ENCODE peak calls at places on chromosomes 13 and 19, in six cellular contexts. T is mesendoderm, M is IMR-90, S is neuronal stem cell, V is trophoblast cell, A is H1. B is an unnamed sample.

GRCh38 chr19:3320354-3320670 is 46.1 kb upstream of the NFIC start:
- DNase-seq in T (no peak), M (no peak), S (no peak), V (no peak), A (no peak), B (no peak)

GRCh38 chr13:53782400-53783030 is 753.9 kb downstream of the OLFM4 start:
- DNase-seq in T (peak; percentile 75), M (peak; percentile 17), S (peak; percentile 63), V (peak; percentile 2), A (no peak), B (peak; percentile 33)

GRCh38 chr19:45200614-45201013 is 22.0 kb downstream of the BLOC1S3 start:
- DNase-seq in T (peak; percentile 75), M (peak; percentile 57), S (no peak), V (no peak), A (no peak), B (peak; percentile 73)

GRCh38 chr13:63517376-63517775 is 2101.7 kb upstream of the PCDH20 start:
- DNase-seq in T (no peak), M (peak; percentile 82), S (no peak), V (no peak), A (no peak), B (no peak)

GRCh38 chr13:20518652-20519051 is 7.0 kb downstream of the CRYL1 start:
- DNase-seq in T (no peak), M (no peak), S (no peak), V (no peak), A (no peak), B (no peak)

GRCh38 chr19:40365613-40366401 is 17.3 kb downstream of the PLD3 start:
- DNase-seq in T (peak; percentile 82), M (peak; percentile 71), S (peak; percentile 87), V (no peak), A (peak; percentile 70), B (peak; percentile 93)

GRCh38 chr13:29081036-29081435 is 260.9 kb downstream of the MTUS2 start:
- DNase-seq in T (no peak), M (no peak), S (no peak), V (peak; percentile 15), A (no peak), B (no peak)

GRCh38 chr13:111006508-111007031 is 91.7 kb upstream of the ANKRD10 start:
- DNase-seq in T (peak; percentile 61), M (peak; percentile 84), S (peak; percentile 1), V (no peak), A (no peak), B (no peak)

GRCh38 chr19:42175952-42176648 is 41.4 kb downstream of the DEDD2 start:
- DNase-seq in T (peak; percentile 36), M (peak; percentile 17), S (no peak), V (no peak), A (no peak), B (peak; percentile 53)

GRCh38 chr13:111184685-111185401 is 69.7 kb downstream of the ARHGEF7 start:
- DNase-seq in T (no peak), M (no peak), S (no peak), V (no peak), A (no peak), B (no peak)

GRCh38 chr19:42246143-42246868 is 3.9 kb upstream of the GSK3A start:
- DNase-seq in T (peak; percentile 82), M (peak; percentile 83), S (no peak), V (peak; percentile 41), A (no peak), B (peak; percentile 74)

GRCh38 chr19:19121371-19121770 is 16.9 kb downstream of the TMEM161A start:
- DNase-seq in T (no peak), M (no peak), S (no peak), V (no peak), A (no peak), B (no peak)

GRCh38 chr13:67120872-67121531 is 109.1 kb downstream of the PCDH9 start:
- DNase-seq in T (no peak), M (peak; percentile 76), S (no peak), V (no peak), A (no peak), B (no peak)

GRCh38 chr19:39032164-39032918 is at the start of gene FBXO27:
- DNase-seq in T (peak; percentile 81), M (no peak), S (peak; percentile 26), V (peak; percentile 6), A (no peak), B (peak; percentile 94)

GRCh38 chr19:12833747-12834417 is 497 bp downstream of the RTBDN start:
- DNase-seq in T (peak; percentile 62), M (no peak), S (no peak), V (no peak), A (no peak), B (peak; percentile 70)

GRCh38 chr19:12834418-12834943 is at the start of gene RTBDN:
- DNase-seq in T (peak; percentile 56), M (no peak), S (no peak), V (no peak), A (no peak), B (peak; percentile 46)

GRCh38 chr19:12825259-12826131 is 8.9 kb downstream of the RTBDN start:
- DNase-seq in T (peak; percentile 91), M (no peak), S (no peak), V (peak; percentile 32), A (no peak), B (peak; percentile 93)

GRCh38 chr19:12833418-12833746 is 997 bp downstream of the RTBDN start:
- DNase-seq in T (no peak), M (no peak), S (no peak), V (no peak), A (no peak), B (no peak)

GRCh38 chr19:12828494-12828893 is 5.9 kb downstream of the RTBDN start:
- DNase-seq in T (peak; percentile 63), M (no peak), S (no peak), V (no peak), A (no peak), B (peak; percentile 89)
- H2AK5ac ChIP-seq in T (no peak overlapping the region), M (no peak overlapping the region), S (no peak overlapping the region), V (no peak overlapping the region), A (no peak overlapping the region), B (no peak overlapping the region)

GRCh38 chr13:51453959-51454703 is 1.3 kb upstream of the INTS6 start:
- DNase-seq in T (peak; percentile 61), M (peak; percentile 6), S (peak; percentile 8), V (no peak), A (no peak), B (no peak)

GRCh38 chr13:51451467-51452390 is 1.1 kb downstream of the INTS6 start:
- DNase-seq in T (peak; percentile 90), M (peak; percentile 57), S (peak; percentile 70), V (peak; percentile 59), A (peak; percentile 29), B (peak; percentile 78)

GRCh38 chr13:51452391-51453307 is at the start of gene INTS6:
- DNase-seq in T (peak; percentile 100), M (peak; percentile 99), S (peak; percentile 99), V (peak; percentile 98), A (peak; percentile 98), B (peak; percentile 99)

GRCh38 chr13:51455532-51455931 is 2.7 kb upstream of the INTS6 start:
- DNase-seq in T (no peak), M (no peak), S (no peak), V (no peak), A (no peak), B (no peak)

GRCh38 chr13:51453308-51453958 is 597 bp upstream of the INTS6 start:
- DNase-seq in T (no peak), M (no peak), S (no peak), V (no peak), A (no peak), B (no peak)
- H3K4me2 ChIP-seq in T (peak overlapping the region; percentile 82), M (peak overlapping the region; percentile 93), S (peak overlapping the region; percentile 53), V (peak overlapping the region; percentile 51), A (peak overlapping the region; percentile 90), B (peak overlapping the region; percentile 65)

GRCh38 chr13:59996461-59996860 is 167.3 kb downstream of the DIAPH3 start:
- DNase-seq in T (no peak), M (no peak), S (no peak), V (no peak), A (no peak), B (no peak)

GRCh38 chr13:59991395-59991794 is 172.3 kb downstream of the DIAPH3 start:
- DNase-seq in T (peak; percentile 41), M (no peak), S (no peak), V (no peak), A (no peak), B (no peak)
- H2AK5ac ChIP-seq in T (no peak overlapping the region), M (no peak overlapping the region), S (no peak overlapping the region), V (no peak overlapping the region), A (no peak overlapping the region), B (no peak overlapping the region)

GRCh38 chr19:24000656-24001055 is 86.0 kb downstream of the ZNF726 start:
- DNase-seq in T (no peak), M (no peak), S (no peak), V (peak; percentile 87), A (no peak), B (no peak)
- H3K4me2 ChIP-seq in T (no peak overlapping the region), M (no peak overlapping the region), S (no peak overlapping the region), V (no peak overlapping the region), A (no peak overlapping the region), B (no peak overlapping the region)

GRCh38 chr13:48790996-48791395 is 137.3 kb downstream of the CYSLTR2 start:
- DNase-seq in T (no peak), M (no peak), S (no peak), V (no peak), A (no peak), B (no peak)
- H2AK5ac ChIP-seq in T (no peak overlapping the region), M (peak overlapping the region; percentile 93), S (no peak overlapping the region), V (no peak overlapping the region), A (no peak overlapping the region), B (no peak overlapping the region)

GRCh38 chr13:80340643-80341097 is 256 bp downstream of the SPRY2 start:
- DNase-seq in T (no peak), M (peak; percentile 70), S (no peak), V (peak; percentile 22), A (no peak), B (no peak)
- H3K4me2 ChIP-seq in T (no peak overlapping the region), M (peak overlapping the region; percentile 37), S (no peak overlapping the region), V (peak overlapping the region; percentile 72), A (peak overlapping the region; percentile 74), B (peak overlapping the region; percentile 76)

GRCh38 chr13:33207616-33207964 is 78.0 kb downstream of the STARD13 start:
- DNase-seq in T (no peak), M (peak; percentile 98), S (no peak), V (no peak), A (no peak), B (no peak)
- H2AK5ac ChIP-seq in T (no peak overlapping the region), M (no peak overlapping the region), S (no peak overlapping the region), V (no peak overlapping the region), A (no peak overlapping the region), B (no peak overlapping the region)

DNA sequence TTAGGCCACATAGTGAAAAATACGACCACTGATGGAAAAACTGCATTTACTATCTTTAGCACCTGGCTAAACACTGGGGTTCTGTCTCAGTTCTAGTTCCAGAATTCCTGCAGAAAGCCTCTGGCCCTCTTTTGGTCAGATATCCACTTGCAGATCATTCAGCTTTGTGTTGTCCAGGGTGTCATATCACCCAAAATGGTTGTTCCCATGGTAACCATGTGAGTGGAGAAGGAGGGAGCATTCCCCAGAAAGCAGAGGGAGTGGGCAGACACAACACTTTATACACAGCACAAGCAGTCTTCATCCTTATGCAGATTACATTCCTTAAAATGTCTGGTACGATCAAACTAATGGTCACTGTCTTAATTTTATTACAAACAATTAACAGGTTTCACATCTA is 73.5 kb downstream of the CAB39L start:
- DNase-seq in T (peak; percentile 25), M (no peak), S (peak; percentile 20), V (no peak), A (no peak), B (no peak)
- H3K4me2 ChIP-seq in T (no peak overlapping the region), M (no peak overlapping the region), S (no peak overlapping the region), V (no peak overlapping the region), A (no peak overlapping the region), B (no peak overlapping the region)

GRCh38 chr19:13751436-13751835 is 12.9 kb upstream of the MRI1 start:
- DNase-seq in T (no peak), M (no peak), S (no peak), V (no peak), A (no peak), B (no peak)
- H2AK5ac ChIP-seq in T (no peak overlapping the region), M (no peak overlapping the region), S (no peak overlapping the region), V (no peak overlapping the region), A (no peak overlapping the region), B (no peak overlapping the region)